ENCODE peak calls at places on chromosomes 12 and 14, in nine cellular contexts. One of them, this sample, is unnamed.

GRCh38 chr12:130482448-130482847 is 144.8 kb downstream of the PIWIL1 start:
- DNase-seq in activated naive CD8-positive, alpha-beta T cell treated with anti-CD3 and anti-CD28 coated beads for 36 hours: no peak
- DNase-seq in NCI-H774: no peak
- DNase-seq in psoas muscle: no peak
- DNase-seq in dorsolateral prefrontal cortex: no peak
- DNase-seq in ELR: no peak
- DNase-seq in T-cell: no peak
- DNase-seq in NCI-H1105: no peak
- DNase-seq in tibial nerve: no peak
- DNase-seq in this sample: no peak

GRCh38 chr12:47938093-47938492 is 25.3 kb upstream of the TMEM106C start:
- DNase-seq in psoas muscle: no peak
- DNase-seq in activated naive CD8-positive, alpha-beta T cell treated with anti-CD3 and anti-CD28 coated beads for 36 hours: no peak
- DNase-seq in NCI-H1105: no peak
- DNase-seq in T-cell: no peak
- DNase-seq in dorsolateral prefrontal cortex: no peak
- DNase-seq in tibial nerve: no peak
- DNase-seq in ELR: peak
- DNase-seq in NCI-H774: no peak
- DNase-seq in this sample: no peak

GRCh38 chr12:130968611-130969010 is 14.9 kb downstream of the ADGRD1 start:
- DNase-seq in psoas muscle: no peak
- DNase-seq in NCI-H774: no peak
- DNase-seq in NCI-H1105: no peak
- DNase-seq in activated naive CD8-positive, alpha-beta T cell treated with anti-CD3 and anti-CD28 coated beads for 36 hours: no peak
- DNase-seq in T-cell: no peak
- DNase-seq in dorsolateral prefrontal cortex: no peak
- DNase-seq in ELR: no peak
- DNase-seq in tibial nerve: no peak
- DNase-seq in this sample: no peak

GRCh38 chr14:23750357-23750756 is 114.2 kb downstream of the DHRS2 start:
- DNase-seq in ELR: no peak
- DNase-seq in NCI-H774: no peak
- DNase-seq in activated naive CD8-positive, alpha-beta T cell treated with anti-CD3 and anti-CD28 coated beads for 36 hours: no peak
- DNase-seq in psoas muscle: no peak
- DNase-seq in tibial nerve: no peak
- DNase-seq in NCI-H1105: no peak
- DNase-seq in dorsolateral prefrontal cortex: no peak
- DNase-seq in T-cell: no peak
- DNase-seq in this sample: no peak

GRCh38 chr12:9668141-9669018 is 1.1 kb upstream of the CLEC2D start:
- DNase-seq in tibial nerve: no peak
- DNase-seq in dorsolateral prefrontal cortex: no peak
- DNase-seq in ELR: peak
- DNase-seq in NCI-H774: no peak
- DNase-seq in psoas muscle: no peak
- DNase-seq in NCI-H1105: no peak
- DNase-seq in T-cell: no peak
- DNase-seq in activated naive CD8-positive, alpha-beta T cell treated with anti-CD3 and anti-CD28 coated beads for 36 hours: no peak
- DNase-seq in this sample: no peak

GRCh38 chr14:103539056-103539825 is 10.2 kb downstream of the TRMT61A start:
- DNase-seq in NCI-H774: no peak
- DNase-seq in psoas muscle: peak
- DNase-seq in ELR: no peak
- DNase-seq in dorsolateral prefrontal cortex: no peak
- DNase-seq in tibial nerve: no peak
- DNase-seq in T-cell: no peak
- DNase-seq in activated naive CD8-positive, alpha-beta T cell treated with anti-CD3 and anti-CD28 coated beads for 36 hours: no peak
- DNase-seq in NCI-H1105: no peak
- DNase-seq in this sample: no peak

GRCh38 chr14:104659764-104660523 is 29.5 kb upstream of the INF2 start:
- DNase-seq in activated naive CD8-positive, alpha-beta T cell treated with anti-CD3 and anti-CD28 coated beads for 36 hours: peak
- DNase-seq in psoas muscle: no peak
- DNase-seq in ELR: no peak
- DNase-seq in T-cell: no peak
- DNase-seq in dorsolateral prefrontal cortex: no peak
- DNase-seq in NCI-H1105: no peak
- DNase-seq in NCI-H774: no peak
- DNase-seq in tibial nerve: no peak
- DNase-seq in this sample: no peak

GRCh38 chr12:109715310-109716091 is 1.9 kb downstream of the FAM222A start:
- DNase-seq in psoas muscle: no peak
- DNase-seq in dorsolateral prefrontal cortex: no peak
- DNase-seq in T-cell: no peak
- DNase-seq in NCI-H1105: peak
- DNase-seq in activated naive CD8-positive, alpha-beta T cell treated with anti-CD3 and anti-CD28 coated beads for 36 hours: no peak
- DNase-seq in tibial nerve: no peak
- DNase-seq in ELR: no peak
- DNase-seq in NCI-H774: peak
- DNase-seq in this sample: no peak

GRCh38 chr12:102540856-102541385 is 60.6 kb upstream of the IGF1 start:
- DNase-seq in NCI-H1105: no peak
- DNase-seq in tibial nerve: no peak
- DNase-seq in psoas muscle: no peak
- DNase-seq in dorsolateral prefrontal cortex: no peak
- DNase-seq in activated naive CD8-positive, alpha-beta T cell treated with anti-CD3 and anti-CD28 coated beads for 36 hours: no peak
- DNase-seq in T-cell: no peak
- DNase-seq in ELR: peak
- DNase-seq in NCI-H774: no peak
- DNase-seq in this sample: no peak

GRCh38 chr12:49909328-49909727 is 5.6 kb upstream of the FAIM2 start:
- DNase-seq in NCI-H774: no peak
- DNase-seq in ELR: no peak
- DNase-seq in activated naive CD8-positive, alpha-beta T cell treated with anti-CD3 and anti-CD28 coated beads for 36 hours: no peak
- DNase-seq in dorsolateral prefrontal cortex: no peak
- DNase-seq in NCI-H1105: no peak
- DNase-seq in tibial nerve: no peak
- DNase-seq in psoas muscle: peak
- DNase-seq in T-cell: no peak
- DNase-seq in this sample: no peak

GRCh38 chr14:99339551-99339950 is 67.6 kb upstream of the BCL11B start:
- DNase-seq in NCI-H774: no peak
- DNase-seq in dorsolateral prefrontal cortex: no peak
- DNase-seq in tibial nerve: no peak
- DNase-seq in ELR: no peak
- DNase-seq in psoas muscle: no peak
- DNase-seq in T-cell: no peak
- DNase-seq in activated naive CD8-positive, alpha-beta T cell treated with anti-CD3 and anti-CD28 coated beads for 36 hours: no peak
- DNase-seq in NCI-H1105: no peak
- DNase-seq in this sample: no peak

GRCh38 chr12:31967569-31967968 is 8.4 kb downstream of the RESF1 start:
- DNase-seq in T-cell: no peak
- DNase-seq in NCI-H774: no peak
- DNase-seq in ELR: no peak
- DNase-seq in NCI-H1105: no peak
- DNase-seq in tibial nerve: no peak
- DNase-seq in psoas muscle: no peak
- DNase-seq in dorsolateral prefrontal cortex: no peak
- DNase-seq in activated naive CD8-positive, alpha-beta T cell treated with anti-CD3 and anti-CD28 coated beads for 36 hours: no peak
- DNase-seq in this sample: no peak

GRCh38 chr12:105759172-105759571 is 379.6 kb downstream of the NUAK1 start:
- DNase-seq in ELR: no peak
- DNase-seq in NCI-H774: no peak
- DNase-seq in dorsolateral prefrontal cortex: no peak
- DNase-seq in T-cell: no peak
- DNase-seq in psoas muscle: no peak
- DNase-seq in NCI-H1105: no peak
- DNase-seq in tibial nerve: no peak
- DNase-seq in activated naive CD8-positive, alpha-beta T cell treated with anti-CD3 and anti-CD28 coated beads for 36 hours: no peak
- DNase-seq in this sample: no peak

GRCh38 chr14:32134448-32135070 is 57.5 kb downstream of the ARHGAP5 start:
- DNase-seq in psoas muscle: no peak
- DNase-seq in NCI-H1105: no peak
- DNase-seq in tibial nerve: no peak
- DNase-seq in NCI-H774: no peak
- DNase-seq in T-cell: no peak
- DNase-seq in dorsolateral prefrontal cortex: no peak
- DNase-seq in ELR: peak
- DNase-seq in activated naive CD8-positive, alpha-beta T cell treated with anti-CD3 and anti-CD28 coated beads for 36 hours: no peak
- DNase-seq in this sample: no peak

GRCh38 chr12:78271546-78271945 is 440.9 kb downstream of the NAV3 start:
- DNase-seq in tibial nerve: no peak
- DNase-seq in ELR: peak
- DNase-seq in psoas muscle: no peak
- DNase-seq in dorsolateral prefrontal cortex: no peak
- DNase-seq in activated naive CD8-positive, alpha-beta T cell treated with anti-CD3 and anti-CD28 coated beads for 36 hours: no peak
- DNase-seq in T-cell: no peak
- DNase-seq in NCI-H774: no peak
- DNase-seq in NCI-H1105: no peak
- DNase-seq in this sample: no peak

GRCh38 chr12:12099102-12099501 is 28.4 kb downstream of the BCL2L14 start:
- DNase-seq in tibial nerve: no peak
- DNase-seq in ELR: no peak
- DNase-seq in NCI-H774: no peak
- DNase-seq in dorsolateral prefrontal cortex: no peak
- DNase-seq in psoas muscle: no peak
- DNase-seq in activated naive CD8-positive, alpha-beta T cell treated with anti-CD3 and anti-CD28 coated beads for 36 hours: no peak
- DNase-seq in NCI-H1105: no peak
- DNase-seq in T-cell: no peak
- DNase-seq in this sample: no peak

GRCh38 chr12:57744194-57744776 is 554 bp upstream of the TSPAN31 start:
- DNase-seq in tibial nerve: peak
- DNase-seq in ELR: no peak
- DNase-seq in dorsolateral prefrontal cortex: peak
- DNase-seq in activated naive CD8-positive, alpha-beta T cell treated with anti-CD3 and anti-CD28 coated beads for 36 hours: peak
- DNase-seq in psoas muscle: peak
- DNase-seq in NCI-H774: peak
- DNase-seq in T-cell: peak
- DNase-seq in NCI-H1105: no peak
- DNase-seq in this sample: no peak

GRCh38 chr14:20802341-20803084 is at the start of gene RNASE1:
- DNase-seq in dorsolateral prefrontal cortex: peak
- DNase-seq in tibial nerve: peak
- DNase-seq in NCI-H774: no peak
- DNase-seq in ELR: no peak
- DNase-seq in psoas muscle: no peak
- DNase-seq in NCI-H1105: no peak
- DNase-seq in T-cell: no peak
- DNase-seq in activated naive CD8-positive, alpha-beta T cell treated with anti-CD3 and anti-CD28 coated beads for 36 hours: no peak
- DNase-seq in this sample: peak

GRCh38 chr12:47360771-47361388 is 281.1 kb upstream of the AMIGO2 start:
- DNase-seq in dorsolateral prefrontal cortex: no peak
- DNase-seq in NCI-H774: no peak
- DNase-seq in ELR: peak
- DNase-seq in NCI-H1105: no peak
- DNase-seq in activated naive CD8-positive, alpha-beta T cell treated with anti-CD3 and anti-CD28 coated beads for 36 hours: no peak
- DNase-seq in tibial nerve: no peak
- DNase-seq in T-cell: peak
- DNase-seq in psoas muscle: no peak
- DNase-seq in this sample: no peak

GRCh38 chr14:95432152-95433093 is 84.0 kb downstream of the SYNE3 start:
- DNase-seq in dorsolateral prefrontal cortex: peak
- DNase-seq in activated naive CD8-positive, alpha-beta T cell treated with anti-CD3 and anti-CD28 coated beads for 36 hours: no peak
- DNase-seq in NCI-H774: peak
- DNase-seq in T-cell: no peak
- DNase-seq in ELR: peak
- DNase-seq in tibial nerve: peak
- DNase-seq in NCI-H1105: peak
- DNase-seq in psoas muscle: peak
- DNase-seq in this sample: no peak

GRCh38 chr12:86914716-86915115 is 658.5 kb upstream of the MGAT4C start:
- DNase-seq in T-cell: no peak
- DNase-seq in activated naive CD8-positive, alpha-beta T cell treated with anti-CD3 and anti-CD28 coated beads for 36 hours: no peak
- DNase-seq in ELR: peak
- DNase-seq in tibial nerve: no peak
- DNase-seq in psoas muscle: no peak
- DNase-seq in NCI-H774: no peak
- DNase-seq in NCI-H1105: no peak
- DNase-seq in dorsolateral prefrontal cortex: no peak
- DNase-seq in this sample: no peak